ENCODE peak calls at places on chromosomes 3 and 15, in nine cellular contexts. One of them, this sample, is unnamed.

GRCh38 chr15:53634517-53635106 is 124.9 kb downstream of the WDR72 start:
- DNase-seq in RWPE1: no peak
- DNase-seq in brain pericyte: no peak
- DNase-seq in stimulated activated CD4-positive, alpha-beta T cell treated with anti-CD3 and anti-CD28 coated beads, Interleukin-2, amount 100 ng/mL, for 48 hours: no peak
- DNase-seq in MG63: no peak
- DNase-seq in anterior cingulate cortex: no peak
- DNase-seq in HCEC 1CT: no peak
- DNase-seq in activated gamma-delta T cell treated with Interleukin-2 at 50 U/mL for 16 hours: no peak
- DNase-seq in T47D: no peak
- DNase-seq in this sample: no peak

GRCh38 chr15:58396181-58396580 is 35.6 kb upstream of the LIPC start:
- DNase-seq in brain pericyte: no peak
- DNase-seq in T47D: no peak
- DNase-seq in activated gamma-delta T cell treated with Interleukin-2 at 50 U/mL for 16 hours: no peak
- DNase-seq in RWPE1: peak
- DNase-seq in stimulated activated CD4-positive, alpha-beta T cell treated with anti-CD3 and anti-CD28 coated beads, Interleukin-2, amount 100 ng/mL, for 48 hours: no peak
- DNase-seq in HCEC 1CT: peak
- DNase-seq in MG63: peak
- DNase-seq in anterior cingulate cortex: no peak
- DNase-seq in this sample: peak

GRCh38 chr3:157132936-157133335 is 27.0 kb downstream of the CCNL1 start:
- DNase-seq in anterior cingulate cortex: peak
- DNase-seq in brain pericyte: no peak
- DNase-seq in activated gamma-delta T cell treated with Interleukin-2 at 50 U/mL for 16 hours: no peak
- DNase-seq in HCEC 1CT: peak
- DNase-seq in stimulated activated CD4-positive, alpha-beta T cell treated with anti-CD3 and anti-CD28 coated beads, Interleukin-2, amount 100 ng/mL, for 48 hours: no peak
- DNase-seq in MG63: no peak
- DNase-seq in RWPE1: no peak
- DNase-seq in T47D: no peak
- DNase-seq in this sample: no peak

GRCh38 chr3:161925749-161926360 is 429.2 kb downstream of the OTOL1 start:
- DNase-seq in HCEC 1CT: no peak
- DNase-seq in anterior cingulate cortex: no peak
- DNase-seq in MG63: no peak
- DNase-seq in T47D: peak
- DNase-seq in brain pericyte: no peak
- DNase-seq in RWPE1: no peak
- DNase-seq in stimulated activated CD4-positive, alpha-beta T cell treated with anti-CD3 and anti-CD28 coated beads, Interleukin-2, amount 100 ng/mL, for 48 hours: no peak
- DNase-seq in activated gamma-delta T cell treated with Interleukin-2 at 50 U/mL for 16 hours: no peak
- DNase-seq in this sample: no peak

GRCh38 chr15:88695046-88695445 is 56.2 kb downstream of the ISG20 start:
- DNase-seq in anterior cingulate cortex: no peak
- DNase-seq in stimulated activated CD4-positive, alpha-beta T cell treated with anti-CD3 and anti-CD28 coated beads, Interleukin-2, amount 100 ng/mL, for 48 hours: no peak
- DNase-seq in T47D: no peak
- DNase-seq in HCEC 1CT: no peak
- DNase-seq in MG63: no peak
- DNase-seq in activated gamma-delta T cell treated with Interleukin-2 at 50 U/mL for 16 hours: no peak
- DNase-seq in RWPE1: no peak
- DNase-seq in brain pericyte: no peak
- DNase-seq in this sample: no peak

GRCh38 chr15:69862540-69862939 is 235.2 kb downstream of the TLE3 start:
- DNase-seq in HCEC 1CT: no peak
- DNase-seq in RWPE1: no peak
- DNase-seq in anterior cingulate cortex: no peak
- DNase-seq in MG63: no peak
- DNase-seq in brain pericyte: no peak
- DNase-seq in activated gamma-delta T cell treated with Interleukin-2 at 50 U/mL for 16 hours: no peak
- DNase-seq in stimulated activated CD4-positive, alpha-beta T cell treated with anti-CD3 and anti-CD28 coated beads, Interleukin-2, amount 100 ng/mL, for 48 hours: no peak
- DNase-seq in T47D: peak
- DNase-seq in this sample: no peak

GRCh38 chr15:66494262-66494661 is 3.3 kb downstream of the SNAPC5 start:
- DNase-seq in HCEC 1CT: no peak
- DNase-seq in T47D: no peak
- DNase-seq in activated gamma-delta T cell treated with Interleukin-2 at 50 U/mL for 16 hours: no peak
- DNase-seq in anterior cingulate cortex: no peak
- DNase-seq in stimulated activated CD4-positive, alpha-beta T cell treated with anti-CD3 and anti-CD28 coated beads, Interleukin-2, amount 100 ng/mL, for 48 hours: no peak
- DNase-seq in MG63: no peak
- DNase-seq in RWPE1: no peak
- DNase-seq in brain pericyte: no peak
- DNase-seq in this sample: no peak

GRCh38 chr3:131762981-131763380 is 260.2 kb upstream of the MRPL3 start:
- DNase-seq in activated gamma-delta T cell treated with Interleukin-2 at 50 U/mL for 16 hours: no peak
- DNase-seq in stimulated activated CD4-positive, alpha-beta T cell treated with anti-CD3 and anti-CD28 coated beads, Interleukin-2, amount 100 ng/mL, for 48 hours: no peak
- DNase-seq in MG63: no peak
- DNase-seq in RWPE1: no peak
- DNase-seq in brain pericyte: no peak
- DNase-seq in T47D: no peak
- DNase-seq in anterior cingulate cortex: no peak
- DNase-seq in HCEC 1CT: peak
- DNase-seq in this sample: no peak

GRCh38 chr3:190696777-190697501 is 165.6 kb downstream of the GMNC start:
- DNase-seq in anterior cingulate cortex: no peak
- DNase-seq in T47D: peak
- DNase-seq in RWPE1: no peak
- DNase-seq in HCEC 1CT: peak
- DNase-seq in brain pericyte: no peak
- DNase-seq in activated gamma-delta T cell treated with Interleukin-2 at 50 U/mL for 16 hours: no peak
- DNase-seq in MG63: no peak
- DNase-seq in stimulated activated CD4-positive, alpha-beta T cell treated with anti-CD3 and anti-CD28 coated beads, Interleukin-2, amount 100 ng/mL, for 48 hours: no peak
- DNase-seq in this sample: peak

GRCh38 chr3:124836448-124836847 is 50.7 kb downstream of the ITGB5 start:
- DNase-seq in T47D: no peak
- DNase-seq in RWPE1: no peak
- DNase-seq in anterior cingulate cortex: no peak
- DNase-seq in stimulated activated CD4-positive, alpha-beta T cell treated with anti-CD3 and anti-CD28 coated beads, Interleukin-2, amount 100 ng/mL, for 48 hours: no peak
- DNase-seq in brain pericyte: no peak
- DNase-seq in activated gamma-delta T cell treated with Interleukin-2 at 50 U/mL for 16 hours: no peak
- DNase-seq in MG63: no peak
- DNase-seq in HCEC 1CT: no peak
- DNase-seq in this sample: no peak

GRCh38 chr15:73704869-73705645 is 20.9 kb downstream of the CD276 start:
- DNase-seq in brain pericyte: no peak
- DNase-seq in RWPE1: peak
- DNase-seq in HCEC 1CT: peak
- DNase-seq in T47D: peak
- DNase-seq in anterior cingulate cortex: no peak
- DNase-seq in MG63: peak
- DNase-seq in stimulated activated CD4-positive, alpha-beta T cell treated with anti-CD3 and anti-CD28 coated beads, Interleukin-2, amount 100 ng/mL, for 48 hours: peak
- DNase-seq in activated gamma-delta T cell treated with Interleukin-2 at 50 U/mL for 16 hours: peak
- DNase-seq in this sample: peak

GRCh38 chr15:90638963-90639362 is 78.2 kb upstream of the BLM start:
- DNase-seq in HCEC 1CT: no peak
- DNase-seq in stimulated activated CD4-positive, alpha-beta T cell treated with anti-CD3 and anti-CD28 coated beads, Interleukin-2, amount 100 ng/mL, for 48 hours: no peak
- DNase-seq in activated gamma-delta T cell treated with Interleukin-2 at 50 U/mL for 16 hours: no peak
- DNase-seq in anterior cingulate cortex: no peak
- DNase-seq in brain pericyte: no peak
- DNase-seq in T47D: no peak
- DNase-seq in MG63: no peak
- DNase-seq in RWPE1: no peak
- DNase-seq in this sample: no peak